ENCODE peak calls at places on chromosomes 4 and X, in five cellular contexts. Q is GM12892, D is erythroblast, C is nucleus accumbens, J is fibroblast of lung. Y is an unnamed sample.
A peak's percentile ranks its signal among the peaks of the same experiment; 100 is the strongest.

GRCh38 chr4:89108068-89108467 is 3.3 kb upstream of the TIGD2 start:
- DNase-seq in Q (no peak), D (peak; percentile 60), C (no peak), J (no peak), Y (no peak)

GRCh38 chrX:19554786-19555185 is 39.5 kb upstream of the MAP3K15 start:
- DNase-seq in Q (no peak), D (no peak), C (no peak), J (peak; percentile 53), Y (no peak)

GRCh38 chr4:40486534-40486933 is 143.1 kb downstream of the RBM47 start:
- DNase-seq in Q (no peak), D (no peak), C (no peak), J (peak; percentile 50), Y (no peak)

GRCh38 chr4:4542824-4543485 is 1.1 kb upstream of the STX18 start:
- DNase-seq in Q (no peak), D (no peak), C (no peak), J (no peak), Y (no peak)

GRCh38 chr4:58514299-58514698 is 1404.1 kb upstream of the IGFBP7 start:
- DNase-seq in Q (no peak), D (no peak), C (no peak), J (no peak), Y (no peak)

GRCh38 chr4:13933163-13933562 is 305.6 kb upstream of the BOD1L1 start:
- DNase-seq in Q (no peak), D (no peak), C (no peak), J (peak; percentile 24), Y (no peak)

GRCh38 chr4:2255501-2256155 is 6.3 kb downstream of the MXD4 start:
- DNase-seq in Q (peak; percentile 11), D (no peak), C (peak; percentile 75), J (no peak), Y (peak; percentile 82)

GRCh38 chr4:21992330-21992729 is 43.8 kb upstream of the KCNIP4 start:
- DNase-seq in Q (no peak), D (no peak), C (no peak), J (peak; percentile 57), Y (peak; percentile 39)

GRCh38 chr4:2942532-2943363 is 20.5 kb downstream of the NOP14 start:
- DNase-seq in Q (no peak), D (no peak), C (no peak), J (no peak), Y (no peak)

GRCh38 chr4:1375051-1375721 is 28.2 kb downstream of the UVSSA start:
- DNase-seq in Q (no peak), D (no peak), C (no peak), J (no peak), Y (peak; percentile 34)

Y was measured in cerebellar cortex.